ENCODE peak calls at places on chromosomes 6 and 20, in five cellular contexts. B, I, K, Q and P are unnamed samples.
A peak's percentile ranks its signal among the peaks of the same experiment; 100 is the strongest.

GRCh38 chr6:20876016-20876415 is 341.8 kb downstream of the CDKAL1 start:
- DNase-seq in B (no peak), I (no peak), K (peak; percentile 43), Q (no peak), P (peak; percentile 88)

GRCh38 chr6:10434235-10434634 is 19.4 kb upstream of the TFAP2A start:
- DNase-seq in B (no peak), I (no peak), K (no peak), Q (peak; percentile 38), P (no peak)

GRCh38 chr6:74534485-74535211 is 671.2 kb downstream of the COL12A1 start:
- DNase-seq in B (no peak), I (no peak), K (no peak), Q (no peak), P (peak; percentile 87)

GRCh38 chr6:73694711-73695411 is 1.1 kb upstream of the CD109 start:
- DNase-seq in B (no peak), I (no peak), K (no peak), Q (no peak), P (peak; percentile 57)

GRCh38 chr20:50540620-50541605 is 30.7 kb downstream of the PTPN1 start:
- DNase-seq in B (no peak), I (no peak), K (no peak), Q (no peak), P (peak; percentile 99)

GRCh38 chr20:19588731-19589130 is 169.3 kb upstream of the RIN2 start:
- DNase-seq in B (no peak), I (no peak), K (no peak), Q (no peak), P (no peak)

GRCh38 chr20:62814060-62814708 is 2.7 kb upstream of the COL9A3 start:
- DNase-seq in B (no peak), I (no peak), K (no peak), Q (no peak), P (no peak)

GRCh38 chr6:10487668-10488327 is 33.4 kb upstream of the GCNT2 start:
- DNase-seq in B (no peak), I (no peak), K (no peak), Q (no peak), P (no peak)

GRCh38 chr20:49668181-49668877 is 45.3 kb downstream of the B4GALT5 start:
- DNase-seq in B (no peak), I (no peak), K (no peak), Q (no peak), P (no peak)

GRCh38 chr6:141326426-141326825 is 806.3 kb upstream of the GJE1 start:
- DNase-seq in B (no peak), I (no peak), K (no peak), Q (no peak), P (peak; percentile 98)

GRCh38 chr20:53901064-53901463 is 169.3 kb downstream of the BCAS1 start:
- DNase-seq in B (no peak), I (no peak), K (no peak), Q (no peak), P (peak; percentile 63)

GRCh38 chr6:160030103-160030502 is 61.2 kb downstream of the IGF2R start:
- DNase-seq in B (peak; percentile 69), I (no peak), K (no peak), Q (no peak), P (peak; percentile 97)

GRCh38 chr6:80642452-80642851 is 536.0 kb downstream of the BCKDHB start:
- DNase-seq in B (no peak), I (no peak), K (no peak), Q (no peak), P (peak; percentile 37)

GRCh38 chr6:139291813-139292619 is at the start of gene TXLNB:
- DNase-seq in B (peak; percentile 36), I (no peak), K (peak; percentile 80), Q (peak; percentile 91), P (peak; percentile 96)

GRCh38 chr20:44287272-44288097 is 23.5 kb downstream of the FITM2 start:
- DNase-seq in B (no peak), I (no peak), K (no peak), Q (no peak), P (peak; percentile 39)

GRCh38 chr6:160378218-160378617 is 30.0 kb downstream of the SLC22A3 start:
- DNase-seq in B (no peak), I (no peak), K (no peak), Q (no peak), P (no peak)

GRCh38 chr20:44187054-44187762 is at the start of gene JPH2:
- DNase-seq in B (no peak), I (no peak), K (no peak), Q (no peak), P (peak; percentile 64)

GRCh38 chr6:78867370-78868040 is at the start of gene IRAK1BP1:
- DNase-seq in B (peak; percentile 64), I (peak; percentile 87), K (peak; percentile 96), Q (peak; percentile 70), P (peak; percentile 86)

GRCh38 chr6:22732186-22732970 is 163.0 kb downstream of the HDGFL1 start:
- DNase-seq in B (no peak), I (no peak), K (no peak), Q (no peak), P (peak; percentile 44)

GRCh38 chr6:118867181-118867580 is 26.8 kb upstream of the ASF1A start:
- DNase-seq in B (no peak), I (no peak), K (no peak), Q (no peak), P (no peak)

GRCh38 chr6:63066053-63066704 is 145.1 kb upstream of the FKBP1C start:
- DNase-seq in B (no peak), I (no peak), K (no peak), Q (no peak), P (no peak)

GRCh38 chr6:122144229-122144628 is 255.2 kb upstream of the HSF2 start:
- DNase-seq in B (no peak), I (no peak), K (no peak), Q (no peak), P (no peak)

GRCh38 chr6:161409353-161409752 is 135.5 kb upstream of the AGPAT4 start:
- DNase-seq in B (no peak), I (no peak), K (no peak), Q (no peak), P (peak; percentile 40)

GRCh38 chr6:74091133-74091793 is 395.3 kb downstream of the CD109 start:
- DNase-seq in B (peak; percentile 38), I (peak; percentile 23), K (peak; percentile 34), Q (no peak), P (peak; percentile 68)

GRCh38 chr20:14918281-14918680 is 580.9 kb upstream of the FLRT3 start:
- DNase-seq in B (no peak), I (no peak), K (no peak), Q (no peak), P (no peak)

GRCh38 chr20:59723108-59723500 is 118.8 kb downstream of the PHACTR3 start:
- DNase-seq in B (no peak), I (no peak), K (no peak), Q (peak; percentile 13), P (no peak)

GRCh38 chr6:45741437-45742166 is 274.1 kb downstream of the CLIC5 start:
- DNase-seq in B (no peak), I (no peak), K (no peak), Q (peak; percentile 92), P (peak; percentile 75)

GRCh38 chr6:109690373-109690739 is 646 bp downstream of the AK9 start:
- DNase-seq in B (no peak), I (peak; percentile 76), K (peak; percentile 42), Q (no peak), P (no peak)

GRCh38 chr6:138533667-138534066 is 34.4 kb upstream of the NHSL1 start:
- DNase-seq in B (no peak), I (no peak), K (no peak), Q (no peak), P (no peak)

GRCh38 chr6:12371151-12371550 is 81.0 kb downstream of the EDN1 start:
- DNase-seq in B (no peak), I (no peak), K (no peak), Q (no peak), P (no peak)

GRCh38 chr20:63164681-63165537 is 51.0 kb downstream of the YTHDF1 start:
- DNase-seq in B (no peak), I (no peak), K (no peak), Q (no peak), P (no peak)

GRCh38 chr20:24465730-24466129 is 3.7 kb upstream of the SYNDIG1 start:
- DNase-seq in B (no peak), I (no peak), K (no peak), Q (no peak), P (peak; percentile 24)

GRCh38 chr6:107698146-107698545 is 126.0 kb downstream of the SCML4 start:
- DNase-seq in B (no peak), I (no peak), K (no peak), Q (no peak), P (peak; percentile 62)